ENCODE peak calls at places on chromosome 22, in nine cellular contexts. One of them, this sample, is unnamed.

GRCh38 chr22:17479129-17479528 is 84.2 kb upstream of the SLC25A18 start:
- DNase-seq in A172: no peak
- DNase-seq in AG04449: no peak
- DNase-seq in stimulated activated CD4-positive, alpha-beta T cell treated with anti-CD3 and anti-CD28 coated beads, Interleukin-12 subunit alpha, Interleukin-12 subunit beta, amount 100 ng/mL, for 48 hours: no peak
- DNase-seq in endothelial cell of umbilical vein: no peak
- DNase-seq in mesendoderm: no peak
- DNase-seq in AG09309: no peak
- DNase-seq in IMR-90: no peak
- DNase-seq in neural crest cell: no peak
- DNase-seq in this sample: no peak

GRCh38 chr22:33035276-33035863 is 22.8 kb downstream of the SYN3 start:
- DNase-seq in A172: no peak
- DNase-seq in AG04449: no peak
- DNase-seq in stimulated activated CD4-positive, alpha-beta T cell treated with anti-CD3 and anti-CD28 coated beads, Interleukin-12 subunit alpha, Interleukin-12 subunit beta, amount 100 ng/mL, for 48 hours: no peak
- DNase-seq in endothelial cell of umbilical vein: no peak
- DNase-seq in mesendoderm: peak
- DNase-seq in AG09309: no peak
- DNase-seq in IMR-90: no peak
- DNase-seq in neural crest cell: no peak
- DNase-seq in this sample: no peak

GRCh38 chr22:50184004-50184461 is 1.7 kb upstream of the TRABD start:
- DNase-seq in A172: peak
- DNase-seq in AG04449: no peak
- DNase-seq in stimulated activated CD4-positive, alpha-beta T cell treated with anti-CD3 and anti-CD28 coated beads, Interleukin-12 subunit alpha, Interleukin-12 subunit beta, amount 100 ng/mL, for 48 hours: no peak
- DNase-seq in endothelial cell of umbilical vein: no peak
- DNase-seq in mesendoderm: no peak
- DNase-seq in AG09309: no peak
- DNase-seq in IMR-90: peak
- DNase-seq in neural crest cell: no peak
- DNase-seq in this sample: peak

GRCh38 chr22:29477919-29478318 is 2.1 kb upstream of the NEFH start:
- DNase-seq in A172: no peak
- DNase-seq in AG04449: no peak
- DNase-seq in stimulated activated CD4-positive, alpha-beta T cell treated with anti-CD3 and anti-CD28 coated beads, Interleukin-12 subunit alpha, Interleukin-12 subunit beta, amount 100 ng/mL, for 48 hours: no peak
- DNase-seq in endothelial cell of umbilical vein: no peak
- DNase-seq in mesendoderm: peak
- DNase-seq in AG09309: no peak
- DNase-seq in IMR-90: no peak
- DNase-seq in neural crest cell: no peak
- DNase-seq in this sample: peak

GRCh38 chr22:38730411-38730871 is 24.7 kb downstream of the GTPBP1 start:
- DNase-seq in A172: no peak
- DNase-seq in AG04449: no peak
- DNase-seq in stimulated activated CD4-positive, alpha-beta T cell treated with anti-CD3 and anti-CD28 coated beads, Interleukin-12 subunit alpha, Interleukin-12 subunit beta, amount 100 ng/mL, for 48 hours: no peak
- DNase-seq in endothelial cell of umbilical vein: no peak
- DNase-seq in mesendoderm: no peak
- DNase-seq in AG09309: no peak
- DNase-seq in IMR-90: no peak
- DNase-seq in neural crest cell: no peak
- DNase-seq in this sample: no peak

GRCh38 chr22:17772963-17773605 is 1.2 kb downstream of the BID start:
- DNase-seq in A172: peak
- DNase-seq in AG04449: no peak
- DNase-seq in stimulated activated CD4-positive, alpha-beta T cell treated with anti-CD3 and anti-CD28 coated beads, Interleukin-12 subunit alpha, Interleukin-12 subunit beta, amount 100 ng/mL, for 48 hours: no peak
- DNase-seq in endothelial cell of umbilical vein: no peak
- DNase-seq in mesendoderm: no peak
- DNase-seq in AG09309: peak
- DNase-seq in IMR-90: peak
- DNase-seq in neural crest cell: no peak
- DNase-seq in this sample: peak

GRCh38 chr22:36762687-36763260 is 13.1 kb downstream of the IFT27 start:
- DNase-seq in A172: no peak
- DNase-seq in AG04449: no peak
- DNase-seq in stimulated activated CD4-positive, alpha-beta T cell treated with anti-CD3 and anti-CD28 coated beads, Interleukin-12 subunit alpha, Interleukin-12 subunit beta, amount 100 ng/mL, for 48 hours: no peak
- DNase-seq in endothelial cell of umbilical vein: no peak
- DNase-seq in mesendoderm: no peak
- DNase-seq in AG09309: no peak
- DNase-seq in IMR-90: peak
- DNase-seq in neural crest cell: no peak
- DNase-seq in this sample: no peak

GRCh38 chr22:47384977-47385376 is 622.5 kb downstream of the TBC1D22A start:
- DNase-seq in A172: no peak
- DNase-seq in AG04449: no peak
- DNase-seq in stimulated activated CD4-positive, alpha-beta T cell treated with anti-CD3 and anti-CD28 coated beads, Interleukin-12 subunit alpha, Interleukin-12 subunit beta, amount 100 ng/mL, for 48 hours: no peak
- DNase-seq in endothelial cell of umbilical vein: no peak
- DNase-seq in mesendoderm: no peak
- DNase-seq in AG09309: no peak
- DNase-seq in IMR-90: no peak
- DNase-seq in neural crest cell: no peak
- DNase-seq in this sample: no peak

GRCh38 chr22:38353142-38353629 is 36.0 kb upstream of the CSNK1E start:
- DNase-seq in A172: peak
- DNase-seq in AG04449: no peak
- DNase-seq in stimulated activated CD4-positive, alpha-beta T cell treated with anti-CD3 and anti-CD28 coated beads, Interleukin-12 subunit alpha, Interleukin-12 subunit beta, amount 100 ng/mL, for 48 hours: peak
- DNase-seq in endothelial cell of umbilical vein: peak
- DNase-seq in mesendoderm: peak
- DNase-seq in AG09309: no peak
- DNase-seq in IMR-90: peak
- DNase-seq in neural crest cell: peak
- DNase-seq in this sample: peak

GRCh38 chr22:21020802-21021429 is 6.0 kb downstream of the P2RX6 start:
- DNase-seq in A172: no peak
- DNase-seq in AG04449: no peak
- DNase-seq in stimulated activated CD4-positive, alpha-beta T cell treated with anti-CD3 and anti-CD28 coated beads, Interleukin-12 subunit alpha, Interleukin-12 subunit beta, amount 100 ng/mL, for 48 hours: no peak
- DNase-seq in endothelial cell of umbilical vein: no peak
- DNase-seq in mesendoderm: peak
- DNase-seq in AG09309: no peak
- DNase-seq in IMR-90: no peak
- DNase-seq in neural crest cell: no peak
- DNase-seq in this sample: peak

GRCh38 chr22:20615021-20615420 is 107.6 kb downstream of the MED15 start:
- DNase-seq in A172: no peak
- DNase-seq in AG04449: no peak
- DNase-seq in stimulated activated CD4-positive, alpha-beta T cell treated with anti-CD3 and anti-CD28 coated beads, Interleukin-12 subunit alpha, Interleukin-12 subunit beta, amount 100 ng/mL, for 48 hours: no peak
- DNase-seq in endothelial cell of umbilical vein: no peak
- DNase-seq in mesendoderm: no peak
- DNase-seq in AG09309: no peak
- DNase-seq in IMR-90: no peak
- DNase-seq in neural crest cell: no peak
- DNase-seq in this sample: no peak

GRCh38 chr22:44893731-44894080 is 116.1 kb downstream of the PHF21B start:
- DNase-seq in A172: no peak
- DNase-seq in AG04449: no peak
- DNase-seq in stimulated activated CD4-positive, alpha-beta T cell treated with anti-CD3 and anti-CD28 coated beads, Interleukin-12 subunit alpha, Interleukin-12 subunit beta, amount 100 ng/mL, for 48 hours: no peak
- DNase-seq in endothelial cell of umbilical vein: no peak
- DNase-seq in mesendoderm: no peak
- DNase-seq in AG09309: no peak
- DNase-seq in IMR-90: no peak
- DNase-seq in neural crest cell: no peak
- DNase-seq in this sample: no peak

GRCh38 chr22:23750744-23751440 is at the start of gene ZNF70:
- DNase-seq in A172: peak
- DNase-seq in AG04449: no peak
- DNase-seq in stimulated activated CD4-positive, alpha-beta T cell treated with anti-CD3 and anti-CD28 coated beads, Interleukin-12 subunit alpha, Interleukin-12 subunit beta, amount 100 ng/mL, for 48 hours: peak
- DNase-seq in endothelial cell of umbilical vein: peak
- DNase-seq in mesendoderm: peak
- DNase-seq in AG09309: peak
- DNase-seq in IMR-90: peak
- DNase-seq in neural crest cell: peak
- DNase-seq in this sample: peak

GRCh38 chr22:49021926-49022815 is 805.5 kb downstream of the BRD1 start:
- DNase-seq in A172: no peak
- DNase-seq in AG04449: no peak
- DNase-seq in stimulated activated CD4-positive, alpha-beta T cell treated with anti-CD3 and anti-CD28 coated beads, Interleukin-12 subunit alpha, Interleukin-12 subunit beta, amount 100 ng/mL, for 48 hours: no peak
- DNase-seq in endothelial cell of umbilical vein: no peak
- DNase-seq in mesendoderm: no peak
- DNase-seq in AG09309: no peak
- DNase-seq in IMR-90: no peak
- DNase-seq in neural crest cell: no peak
- DNase-seq in this sample: no peak

GRCh38 chr22:19059481-19060278 is 62.5 kb downstream of the DGCR2 start:
- DNase-seq in A172: no peak
- DNase-seq in AG04449: no peak
- DNase-seq in stimulated activated CD4-positive, alpha-beta T cell treated with anti-CD3 and anti-CD28 coated beads, Interleukin-12 subunit alpha, Interleukin-12 subunit beta, amount 100 ng/mL, for 48 hours: no peak
- DNase-seq in endothelial cell of umbilical vein: no peak
- DNase-seq in mesendoderm: no peak
- DNase-seq in AG09309: no peak
- DNase-seq in IMR-90: no peak
- DNase-seq in neural crest cell: no peak
- DNase-seq in this sample: no peak

GRCh38 chr22:48088926-48089536 is 1326.6 kb downstream of the TBC1D22A start:
- DNase-seq in A172: no peak
- DNase-seq in AG04449: no peak
- DNase-seq in stimulated activated CD4-positive, alpha-beta T cell treated with anti-CD3 and anti-CD28 coated beads, Interleukin-12 subunit alpha, Interleukin-12 subunit beta, amount 100 ng/mL, for 48 hours: no peak
- DNase-seq in endothelial cell of umbilical vein: no peak
- DNase-seq in mesendoderm: no peak
- DNase-seq in AG09309: no peak
- DNase-seq in IMR-90: no peak
- DNase-seq in neural crest cell: no peak
- DNase-seq in this sample: no peak

GRCh38 chr22:45995405-45996101 is 18.6 kb upstream of the WNT7B start:
- DNase-seq in A172: no peak
- DNase-seq in AG04449: no peak
- DNase-seq in stimulated activated CD4-positive, alpha-beta T cell treated with anti-CD3 and anti-CD28 coated beads, Interleukin-12 subunit alpha, Interleukin-12 subunit beta, amount 100 ng/mL, for 48 hours: no peak
- DNase-seq in endothelial cell of umbilical vein: no peak
- DNase-seq in mesendoderm: no peak
- DNase-seq in AG09309: no peak
- DNase-seq in IMR-90: no peak
- DNase-seq in neural crest cell: no peak
- DNase-seq in this sample: no peak

GRCh38 chr22:38921126-38921525 is 36.3 kb upstream of the APOBEC3A start:
- DNase-seq in A172: no peak
- DNase-seq in AG04449: no peak
- DNase-seq in stimulated activated CD4-positive, alpha-beta T cell treated with anti-CD3 and anti-CD28 coated beads, Interleukin-12 subunit alpha, Interleukin-12 subunit beta, amount 100 ng/mL, for 48 hours: no peak
- DNase-seq in endothelial cell of umbilical vein: no peak
- DNase-seq in mesendoderm: no peak
- DNase-seq in AG09309: no peak
- DNase-seq in IMR-90: no peak
- DNase-seq in neural crest cell: no peak
- DNase-seq in this sample: no peak

This sample was measured in GM23338.